ENCODE peak calls at places on chromosomes 13 and 19, in five cellular contexts. J is H1, W is HCT116, K is GM12878, P is HepG2. X is an unnamed sample.

GRCh38 chr13:63184693-63185092 is 1769.0 kb upstream of the PCDH20 start:
- DNase-seq in W (peak), P (peak), K (no peak), J (peak), X (peak)

GRCh38 chr19:44942067-44942571 is at the start of gene APOC4:
- DNase-seq in P (no peak), J (no peak), K (no peak), W (no peak), X (no peak)

GRCh38 chr13:72820898-72821279 is 39.0 kb downstream of the PIBF1 start:
- DNase-seq in J (no peak), W (no peak), K (no peak), P (no peak), X (no peak)

GRCh38 chr13:44088911-44089851 is 209.5 kb downstream of the LACC1 start:
- DNase-seq in K (no peak), W (no peak), J (no peak), P (no peak), X (no peak)

GRCh38 chr13:98576963-98577822 is at the start of gene STK24:
- DNase-seq in J (no peak), P (peak), K (no peak), W (no peak), X (no peak)

GRCh38 chr19:35044317-35045117 is 3.0 kb downstream of the HPN start:
- DNase-seq in P (peak), K (no peak), W (no peak), J (no peak), X (no peak)

GRCh38 chr19:56321981-56322558 is 7.4 kb upstream of the ZSCAN5A start:
- DNase-seq in K (no peak), J (no peak), W (no peak), P (no peak), X (no peak)

GRCh38 chr13:113888701-113889330 is 24.9 kb upstream of the GAS6 start:
- DNase-seq in P (no peak), J (no peak), W (no peak), K (no peak), X (no peak)

GRCh38 chr19:48635966-48636858 is 967 bp downstream of the DBP start:
- DNase-seq in K (no peak), W (no peak), J (no peak), P (no peak), X (no peak)

GRCh38 chr19:38684078-38684861 is 36.8 kb downstream of the ACTN4 start:
- DNase-seq in W (peak), J (no peak), P (no peak), K (no peak), X (no peak)

GRCh38 chr19:10565028-10565566 is 713 bp downstream of the KRI1 start:
- DNase-seq in P (no peak), K (no peak), J (no peak), W (no peak), X (no peak)

GRCh38 chr19:3656747-3657394 is 30.3 kb upstream of the CACTIN start:
- DNase-seq in J (no peak), W (no peak), K (no peak), P (no peak), X (no peak)

GRCh38 chr13:23381877-23382276 is 51.6 kb downstream of the SACS start:
- DNase-seq in W (no peak), J (no peak), K (no peak), P (no peak), X (no peak)

GRCh38 chr19:10551698-10552301 is 8.1 kb downstream of the ATG4D start:
- DNase-seq in J (no peak), W (peak), P (no peak), K (no peak), X (no peak)

GRCh38 chr19:4018140-4018613 is 10.6 kb downstream of the PIAS4 start:
- DNase-seq in P (no peak), W (no peak), J (no peak), K (no peak), X (no peak)

GRCh38 chr13:106047859-106048258 is 487.6 kb downstream of the EFNB2 start:
- DNase-seq in P (no peak), W (no peak), K (no peak), J (no peak), X (no peak)

GRCh38 chr13:25371608-25372274 is at the start of gene ATP8A2:
- DNase-seq in K (no peak), W (no peak), P (no peak), J (no peak), X (no peak)

GRCh38 chr13:68056816-68057710 is 826.9 kb upstream of the PCDH9 start:
- DNase-seq in J (no peak), W (no peak), P (peak), K (no peak), X (no peak)

GRCh38 chr19:36635342-36635741 is 30.2 kb downstream of the ZNF382 start:
- DNase-seq in K (no peak), W (no peak), J (no peak), P (no peak), X (no peak)

GRCh38 chr19:21202865-21203494 is 61.1 kb downstream of the ZNF431 start:
- DNase-seq in W (peak), K (peak), J (peak), P (no peak), X (peak)

GRCh38 chr19:46955813-46956371 is 63.7 kb upstream of the NPAS1 start:
- DNase-seq in W (no peak), P (no peak), K (no peak), J (no peak), X (no peak)

GRCh38 chr13:26442541-26442940 is 114.9 kb upstream of the WASF3 start:
- DNase-seq in W (no peak), J (no peak), K (no peak), P (no peak), X (no peak)

GRCh38 chr13:81487151-81487550 is 1146.2 kb upstream of the SPRY2 start:
- DNase-seq in K (no peak), J (peak), W (peak), P (peak), X (peak)

DNA sequence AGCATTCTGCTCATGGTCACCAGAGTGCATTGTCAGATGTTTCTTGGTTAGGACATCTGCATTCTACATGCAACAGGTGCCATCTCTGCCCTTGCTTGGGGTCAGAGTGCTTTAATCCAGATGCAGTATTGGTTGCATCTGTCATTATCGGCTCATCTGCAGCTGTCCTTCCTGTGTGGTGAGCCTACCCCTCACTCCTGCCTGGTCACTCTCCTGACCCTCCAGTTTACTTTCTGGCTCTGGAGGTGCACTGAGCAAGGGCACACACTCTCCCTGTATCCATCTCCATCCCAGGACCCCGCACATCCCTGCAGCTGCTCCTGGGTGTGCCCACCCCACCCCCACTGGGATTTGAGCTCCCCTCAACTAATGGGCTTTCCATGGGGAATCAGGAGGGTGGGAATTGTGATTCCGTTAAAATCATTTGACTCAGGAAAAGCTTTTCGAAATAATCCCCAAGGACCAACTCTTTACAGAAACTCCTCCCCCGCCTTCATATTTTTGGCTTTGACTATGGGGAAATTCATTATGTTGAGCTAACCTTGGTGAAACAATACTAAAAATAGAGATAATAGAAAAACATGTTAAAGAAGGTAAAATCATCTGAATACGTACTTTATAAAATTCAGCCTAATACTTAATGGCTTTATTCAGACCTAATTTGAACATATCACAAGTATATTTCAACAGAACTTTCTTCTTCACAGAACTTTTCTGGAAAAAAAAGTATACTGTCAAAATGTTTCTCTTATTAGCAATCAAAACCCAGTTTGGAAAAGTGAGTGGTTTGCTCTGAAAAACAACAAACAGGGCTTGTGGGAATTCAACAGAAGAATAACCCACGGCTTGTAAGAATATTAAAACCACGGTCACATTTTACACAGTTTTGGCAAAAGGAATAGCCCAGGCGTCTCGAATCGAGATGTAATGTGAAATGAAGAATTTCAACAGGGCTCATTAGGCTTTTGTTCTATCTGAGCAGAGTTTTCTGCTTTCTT is 70.4 kb downstream of the COL4A2 start:
- DNase-seq in K (no peak), W (no peak), P (no peak), J (no peak), X (no peak)
- TF ChIP-seq ZNF274 in K (no peak), W (no peak), P (no peak), J (no peak), X (no peak)

GRCh38 chr13:112159575-112160547 is 92.9 kb downstream of the SOX1 start:
- DNase-seq in P (peak), K (no peak), J (no peak), W (no peak), X (peak)

GRCh38 chr13:112165712-112166111 is 98.8 kb downstream of the SOX1 start:
- DNase-seq in P (no peak), W (no peak), J (no peak), K (no peak), X (no peak)

GRCh38 chr13:112158961-112159360 is 92.0 kb downstream of the SOX1 start:
- DNase-seq in J (no peak), P (no peak), W (no peak), K (no peak), X (no peak)

GRCh38 chr13:112160558-112160957 is 93.6 kb downstream of the SOX1 start:
- DNase-seq in J (no peak), W (no peak), P (no peak), K (no peak), X (no peak)

DNA sequence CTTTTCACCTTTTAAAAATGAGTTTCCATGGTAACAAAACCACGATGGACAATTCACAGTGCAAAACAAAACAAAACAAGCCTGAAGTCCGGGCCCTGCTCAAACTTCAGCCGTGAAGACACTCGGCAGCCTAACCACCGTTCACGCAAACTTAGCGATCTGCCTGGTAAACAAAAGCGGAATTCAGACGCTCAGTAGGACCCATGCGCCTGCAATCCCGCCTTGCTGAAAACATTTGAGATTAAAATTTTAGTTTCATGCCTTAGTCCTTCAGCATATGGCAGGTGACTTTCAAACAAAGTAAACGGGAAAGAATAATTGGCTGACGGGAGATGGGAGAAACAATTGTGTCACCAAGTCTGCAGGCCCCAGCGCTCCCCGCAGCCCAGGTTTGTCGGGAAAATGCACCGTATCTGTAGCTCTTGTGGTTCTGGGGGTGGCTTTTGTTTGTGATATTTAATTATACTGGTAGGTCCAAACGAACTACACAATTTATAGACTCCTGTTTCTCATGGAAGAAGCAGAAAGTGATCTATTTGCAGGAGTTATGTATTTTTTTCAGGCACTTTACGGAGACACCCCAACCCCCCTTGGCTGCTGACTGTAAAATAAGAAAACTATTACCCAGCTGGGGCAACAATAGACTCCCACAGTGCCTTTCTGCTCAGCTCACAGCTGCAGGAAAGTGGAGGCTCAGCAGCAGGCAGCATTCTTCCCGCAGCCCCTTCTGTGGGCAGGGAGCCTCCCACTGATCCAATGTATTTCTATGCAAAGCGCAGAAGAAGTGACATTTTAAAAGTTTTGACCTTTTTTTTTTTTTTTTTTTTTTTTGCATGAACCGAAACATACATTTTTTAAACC is 94.7 kb downstream of the SOX1 start:
- DNase-seq in P (peak), J (peak), K (no peak), W (no peak), X (peak)
- TF ChIP-seq ZNF274 in P (no peak), J (no peak), K (no peak), W (no peak), X (no peak)

DNA sequence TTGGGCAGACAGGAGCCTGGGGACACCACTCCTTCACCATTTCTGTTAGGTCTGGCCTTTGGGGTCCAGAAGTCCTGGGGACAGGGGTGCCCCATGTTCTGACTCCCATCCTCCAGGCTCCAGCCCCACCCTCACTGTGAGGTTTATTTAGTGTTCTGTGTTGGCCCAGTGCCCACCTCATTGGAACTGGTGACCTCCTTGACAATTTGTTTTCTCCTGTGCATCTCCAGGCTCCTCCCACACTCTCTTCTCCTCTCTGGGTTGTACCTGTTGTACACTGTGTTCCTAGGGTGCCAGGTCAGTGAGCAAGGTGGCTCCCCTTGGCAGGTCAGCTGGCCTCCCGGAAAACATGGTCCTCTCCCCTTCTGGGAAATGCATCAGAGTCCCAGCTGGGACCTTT is 110.8 kb downstream of the ZNF536 start:
- DNase-seq in J (no peak), P (no peak), W (no peak), K (no peak), X (no peak)
- TF ChIP-seq ZNF274 in J (no peak), P (no peak), W (no peak), K (no peak), X (no peak)

DNA sequence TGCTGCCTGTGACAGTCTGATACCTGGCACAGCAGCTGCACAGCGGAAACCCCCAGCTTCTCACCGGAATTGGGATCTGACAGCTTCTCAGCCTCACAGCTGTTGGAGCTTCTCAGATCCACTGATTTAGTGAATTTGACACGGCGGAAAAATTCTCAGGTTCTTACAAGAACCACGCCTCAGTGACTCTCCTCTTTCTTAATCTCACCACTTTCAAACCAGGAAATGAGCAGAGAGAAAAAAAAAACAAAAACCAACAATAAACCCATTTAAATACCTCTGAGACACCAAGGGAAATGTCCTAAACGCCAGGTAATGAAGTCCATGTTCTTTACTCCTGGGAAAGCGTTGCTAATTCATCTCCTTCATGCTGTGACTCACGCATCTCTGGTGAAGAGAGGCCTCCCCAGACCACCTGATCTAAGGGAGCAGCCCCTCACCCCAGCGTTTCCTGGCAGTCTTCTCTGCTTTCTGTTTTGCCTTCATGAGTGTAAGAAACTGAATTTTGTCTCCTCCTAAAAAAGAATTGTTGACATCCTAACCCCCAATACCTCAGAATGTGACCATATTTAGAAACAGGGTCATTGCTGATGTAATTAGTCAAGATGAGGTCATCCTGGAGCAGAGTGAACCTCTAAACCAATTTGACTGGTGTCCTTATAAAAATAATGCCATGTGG is 15.9 kb upstream of the IZUMO2 start:
- DNase-seq in K (peak), P (no peak), W (no peak), J (no peak), X (no peak)
- TF ChIP-seq ZNF274 in K (no peak), P (no peak), W (no peak), J (no peak), X (no peak)

DNA sequence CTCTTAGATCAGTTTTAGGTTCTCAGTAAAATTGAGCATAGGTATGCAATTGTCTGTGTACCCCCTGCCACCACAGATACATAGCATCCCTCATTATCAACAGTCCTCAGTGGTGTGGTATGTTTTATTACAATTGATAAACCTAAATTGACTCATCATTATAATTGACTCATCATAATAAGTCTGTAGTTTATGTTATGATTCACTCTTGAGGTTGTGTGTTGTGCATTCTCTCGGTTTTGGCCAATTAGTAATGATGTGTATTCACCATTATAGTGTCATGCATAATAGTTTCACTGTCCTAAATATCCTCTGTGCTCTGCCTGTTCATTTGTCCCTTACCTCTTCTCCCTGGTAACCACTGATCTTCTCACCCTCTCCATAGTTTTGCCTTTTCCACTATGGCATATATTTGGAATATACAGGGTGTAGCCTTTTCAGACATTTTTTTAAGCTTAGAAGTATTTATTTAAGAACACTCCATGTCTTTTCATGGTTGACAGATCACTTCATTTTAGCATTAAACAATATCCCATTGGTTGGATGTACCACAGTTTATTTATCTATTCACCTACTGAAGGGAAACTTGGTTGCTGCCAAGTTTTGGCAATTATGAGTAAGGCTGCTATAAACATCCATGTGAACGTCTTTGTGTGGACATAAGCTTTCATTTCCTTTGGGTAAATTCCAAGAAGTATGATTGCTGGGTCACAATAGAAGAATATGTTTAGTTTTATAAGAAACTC is 1620.6 kb upstream of the MIR17HG start:
- DNase-seq in P (no peak), J (no peak), W (no peak), K (no peak), X (no peak)
- TF ChIP-seq ZNF274 in P (no peak), J (no peak), W (no peak), K (no peak), X (no peak)

GRCh38 chr13:97332725-97333124 is 101.2 kb upstream of the RAP2A start:
- DNase-seq in W (no peak), K (no peak), P (no peak), J (no peak), X (no peak)

GRCh38 chr13:97334690-97335089 is 99.3 kb upstream of the RAP2A start:
- DNase-seq in J (no peak), W (no peak), P (no peak), K (no peak), X (no peak)

GRCh38 chr13:97333983-97334382 is 100.0 kb upstream of the RAP2A start:
- DNase-seq in K (no peak), P (no peak), W (no peak), J (no peak), X (no peak)

GRCh38 chr13:97337985-97338384 is 96.0 kb upstream of the RAP2A start:
- DNase-seq in P (no peak), W (no peak), K (no peak), J (no peak), X (no peak)

DNA sequence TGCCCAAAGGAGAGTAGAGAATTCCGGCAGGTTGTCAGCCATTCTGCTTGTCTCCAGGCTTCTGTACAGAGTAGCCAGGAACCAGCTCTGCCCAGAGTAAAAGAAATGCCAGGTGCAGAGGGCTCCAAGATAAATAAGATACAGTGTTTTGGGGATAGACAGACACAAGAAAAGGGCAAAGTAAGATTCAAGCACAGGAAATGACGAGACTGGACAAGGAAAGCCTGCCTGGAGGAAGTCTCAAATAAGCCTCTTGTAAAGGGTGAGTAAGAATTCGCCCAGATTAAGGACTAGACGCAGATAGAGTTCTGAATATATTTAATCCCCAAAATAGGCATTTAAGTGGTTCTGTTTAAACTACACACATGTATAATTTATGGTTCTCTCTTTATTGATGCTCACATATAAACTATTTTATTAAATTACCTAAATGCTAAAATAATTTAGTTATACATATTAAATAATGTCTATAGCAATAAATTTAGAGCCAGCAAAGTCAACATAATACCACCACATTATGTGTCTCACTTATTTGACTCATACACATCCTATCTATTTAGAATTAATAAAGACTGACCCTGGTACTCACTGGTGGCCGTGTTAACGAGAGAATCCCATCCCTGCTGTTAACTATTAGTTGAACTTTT is 98.4 kb upstream of the RAP2A start:
- DNase-seq in J (no peak), P (no peak), K (no peak), W (no peak), X (no peak)
- TF ChIP-seq ZNF274 in J (no peak), P (no peak), K (no peak), W (no peak), X (no peak)